ENCODE peak calls at places on chromosomes 16 and 17, in ten cellular contexts. W is GM12865, M is astrocyte of the cerebellum, Q is lower leg skin, C is heart left ventricle, K is hepatocyte, H is sigmoid colon, J is kidney epithelial cell, U is mucosa of descending colon, T is A549. Z is an unnamed sample.
A peak's percentile ranks its signal among the peaks of the same experiment; 100 is the strongest.

GRCh38 chr16:11029948-11030347 is 85.6 kb downstream of the CLEC16A start:
- DNase-seq in W (no peak), M (no peak), Q (no peak), C (no peak), K (no peak), H (no peak), J (no peak), U (no peak), T (no peak), Z (no peak)

GRCh38 chr17:29592850-29593545 is at the start of gene ANKRD13B:
- DNase-seq in W (peak; percentile 55), M (no peak), Q (peak; percentile 92), C (peak; percentile 69), K (peak; percentile 45), H (peak; percentile 80), J (no peak), U (peak; percentile 74), T (peak; percentile 66), Z (no peak)

GRCh38 chr17:74814453-74814852 is 38.3 kb upstream of the NAT9 start:
- DNase-seq in W (no peak), M (no peak), Q (no peak), C (no peak), K (no peak), H (no peak), J (no peak), U (no peak), T (no peak), Z (no peak)

GRCh38 chr16:3612510-3613466 is 1.4 kb upstream of the SLX4 start:
- DNase-seq in W (no peak), M (no peak), Q (peak; percentile 68), C (no peak), K (no peak), H (no peak), J (no peak), U (no peak), T (no peak), Z (no peak)

GRCh38 chr16:29736112-29736511 is 9.7 kb downstream of the C16orf54 start:
- DNase-seq in W (no peak), M (no peak), Q (no peak), C (no peak), K (no peak), H (no peak), J (no peak), U (no peak), T (peak; percentile 16), Z (no peak)

GRCh38 chr17:43018932-43019331 is 3.3 kb downstream of the VAT1 start:
- DNase-seq in W (no peak), M (no peak), Q (no peak), C (no peak), K (no peak), H (no peak), J (no peak), U (no peak), T (no peak), Z (no peak)

GRCh38 chr16:81097230-81097629 is 1.0 kb upstream of the GCSH start:
- DNase-seq in W (no peak), M (no peak), Q (peak; percentile 40), C (no peak), K (no peak), H (no peak), J (no peak), U (no peak), T (no peak), Z (no peak)

GRCh38 chr17:48636177-48637018 is 10.2 kb upstream of the HOXB9 start:
- DNase-seq in W (peak; percentile 77), M (no peak), Q (peak; percentile 92), C (peak; percentile 58), K (peak; percentile 90), H (peak; percentile 73), J (peak; percentile 80), U (peak; percentile 94), T (peak; percentile 97), Z (peak; percentile 41)

GRCh38 chr17:50956750-50957523 is 90.8 kb upstream of the TOB1 start:
- DNase-seq in W (peak; percentile 69), M (peak; percentile 22), Q (peak; percentile 91), C (peak; percentile 75), K (peak; percentile 78), H (peak; percentile 83), J (no peak), U (peak; percentile 72), T (peak; percentile 69), Z (peak; percentile 58)

GRCh38 chr16:86918637-86919036 is 340.3 kb downstream of the FOXL1 start:
- DNase-seq in W (no peak), M (no peak), Q (no peak), C (no peak), K (no peak), H (no peak), J (no peak), U (no peak), T (no peak), Z (no peak)

GRCh38 chr16:4081577-4082021 is 34.6 kb downstream of the ADCY9 start:
- DNase-seq in W (no peak), M (no peak), Q (peak; percentile 80), C (no peak), K (no peak), H (no peak), J (no peak), U (no peak), T (no peak), Z (no peak)

GRCh38 chr17:72387487-72387886 is 266.7 kb downstream of the SOX9 start:
- DNase-seq in W (no peak), M (peak; percentile 55), Q (no peak), C (no peak), K (peak; percentile 57), H (no peak), J (peak; percentile 89), U (no peak), T (peak; percentile 63), Z (no peak)

GRCh38 chr17:50331085-50331791 is 14.7 kb upstream of the XYLT2 start:
- DNase-seq in W (peak; percentile 36), M (peak; percentile 98), Q (no peak), C (no peak), K (no peak), H (no peak), J (peak; percentile 23), U (no peak), T (no peak), Z (no peak)

GRCh38 chr16:15482068-15482747 is 47.8 kb downstream of the BMERB1 start:
- DNase-seq in W (no peak), M (peak; percentile 83), Q (peak; percentile 87), C (peak; percentile 47), K (peak; percentile 89), H (peak; percentile 85), J (peak; percentile 99), U (peak; percentile 33), T (peak; percentile 99), Z (peak; percentile 30)
- TF ChIP-seq CTCF in W (no peak), M (no peak), Q (no peak), C (no peak), K (no peak), H (no peak), J (peak; percentile 19), U (no peak), T (no peak), Z (no peak)

GRCh38 chr16:84643180-84643583 is 5.1 kb upstream of the KLHL36 start:
- DNase-seq in W (no peak), M (peak; percentile 80), Q (peak; percentile 94), C (peak; percentile 85), K (peak; percentile 66), H (peak; percentile 95), J (peak; percentile 56), U (peak; percentile 57), T (no peak), Z (peak; percentile 53)
- H3K4me3 ChIP-seq in W (no peak overlapping the region), M (no peak overlapping the region), Q (no peak overlapping the region), C (no peak overlapping the region), K (no peak overlapping the region), H (no peak overlapping the region), J (no peak overlapping the region), U (no peak overlapping the region), T (no peak overlapping the region), Z (no peak overlapping the region)

GRCh38 chr16:8861563-8862308 is 7.1 kb downstream of the CARHSP1 start:
- DNase-seq in W (no peak), M (no peak), Q (no peak), C (peak; percentile 75), K (peak; percentile 44), H (peak; percentile 84), J (no peak), U (peak; percentile 36), T (no peak), Z (no peak)

GRCh38 chr16:8862309-8863130 is 6.3 kb downstream of the CARHSP1 start:
- DNase-seq in W (no peak), M (no peak), Q (no peak), C (no peak), K (no peak), H (no peak), J (no peak), U (no peak), T (no peak), Z (no peak)

GRCh38 chr16:8864480-8864879 is 4.3 kb downstream of the CARHSP1 start:
- DNase-seq in W (no peak), M (no peak), Q (no peak), C (no peak), K (no peak), H (no peak), J (no peak), U (no peak), T (no peak), Z (no peak)

GRCh38 chr16:8865145-8865882 is 3.5 kb downstream of the CARHSP1 start:
- DNase-seq in W (no peak), M (no peak), Q (no peak), C (no peak), K (no peak), H (no peak), J (no peak), U (no peak), T (no peak), Z (no peak)

GRCh38 chr16:8863594-8864424 is 5.0 kb downstream of the CARHSP1 start:
- DNase-seq in W (no peak), M (no peak), Q (no peak), C (peak; percentile 67), K (peak; percentile 90), H (no peak), J (no peak), U (peak; percentile 80), T (peak; percentile 83), Z (no peak)
- TF ChIP-seq CTCF in W (no peak), M (no peak), Q (peak; percentile 14), C (no peak), K (no peak), H (no peak), J (no peak), U (no peak), T (no peak), Z (no peak)

GRCh38 chr16:68360547-68360946 is 49.7 kb downstream of the PRMT7 start:
- DNase-seq in W (no peak), M (no peak), Q (no peak), C (no peak), K (no peak), H (no peak), J (no peak), U (no peak), T (no peak), Z (no peak)

GRCh38 chr16:68357923-68358322 is 47.1 kb downstream of the PRMT7 start:
- DNase-seq in W (no peak), M (no peak), Q (no peak), C (no peak), K (no peak), H (no peak), J (no peak), U (no peak), T (no peak), Z (no peak)

GRCh38 chr16:68359398-68360191 is 48.8 kb downstream of the PRMT7 start:
- DNase-seq in W (no peak), M (no peak), Q (no peak), C (no peak), K (no peak), H (no peak), J (no peak), U (no peak), T (no peak), Z (no peak)

GRCh38 chr16:68357521-68357922 is 46.7 kb downstream of the PRMT7 start:
- DNase-seq in W (no peak), M (no peak), Q (no peak), C (no peak), K (no peak), H (no peak), J (no peak), U (no peak), T (no peak), Z (no peak)

GRCh38 chr16:68358951-68359350 is 48.1 kb downstream of the PRMT7 start:
- DNase-seq in W (no peak), M (no peak), Q (no peak), C (no peak), K (no peak), H (no peak), J (no peak), U (peak; percentile 25), T (no peak), Z (no peak)
- H3K4me3 ChIP-seq in W (no peak overlapping the region), M (no peak overlapping the region), Q (no peak overlapping the region), C (no peak overlapping the region), K (no peak overlapping the region), H (no peak overlapping the region), J (no peak overlapping the region), U (no peak overlapping the region), T (no peak overlapping the region), Z (no peak overlapping the region)